ENCODE peak calls at places on chromosomes 4 and X, in six cellular contexts. I is upper lobe of left lung; Y is cardiac fibroblast; V is CD4-positive, alpha-beta T cell; P is sigmoid colon; L is fibroblast of villous mesenchyme. T is an unnamed sample.
A peak's percentile ranks its signal among the peaks of the same experiment; 100 is the strongest.

GRCh38 chr4:55347610-55348228 is 1.7 kb downstream of the SRD5A3 start:
- DNase-seq in V (no peak), Y (no peak), L (no peak), P (no peak), I (no peak), T (no peak)

GRCh38 chrX:153763298-153763932 is 634 bp upstream of the PLXNB3 start:
- DNase-seq in L (no peak), I (no peak), V (peak; percentile 6), Y (no peak), P (peak; percentile 61), T (no peak)

GRCh38 chr4:145815626-145816025 is 123.0 kb downstream of the ZNF827 start:
- DNase-seq in P (no peak), I (no peak), L (no peak), V (no peak), Y (no peak), T (no peak)

GRCh38 chr4:52069566-52069965 is 18.5 kb downstream of the SPATA18 start:
- DNase-seq in L (peak; percentile 10), P (no peak), Y (no peak), V (no peak), I (no peak), T (no peak)

GRCh38 chr4:153233761-153234371 is 29.6 kb downstream of the TRIM2 start:
- DNase-seq in Y (peak; percentile 89), P (peak; percentile 72), I (no peak), V (no peak), L (peak; percentile 94), T (no peak)

GRCh38 chrX:71515039-71515398 is 17.9 kb upstream of the OGT start:
- DNase-seq in V (no peak), L (peak; percentile 31), Y (peak; percentile 46), I (no peak), P (no peak), T (no peak)

GRCh38 chr4:102169345-102169744 is 175.9 kb downstream of the SLC39A8 start:
- DNase-seq in Y (peak; percentile 7), I (no peak), L (no peak), V (no peak), P (no peak), T (no peak)

GRCh38 chr4:102758241-102758871 is 2.4 kb downstream of the MANBA start:
- DNase-seq in V (no peak), Y (no peak), P (no peak), L (no peak), I (no peak), T (no peak)

GRCh38 chr4:26120098-26120795 is 200.6 kb upstream of the RBPJ start:
- DNase-seq in I (no peak), Y (peak; percentile 6), P (no peak), V (no peak), L (peak; percentile 56), T (no peak)

GRCh38 chrX:108072746-108073145 is 18.6 kb downstream of the PSMD10 start:
- DNase-seq in P (no peak), Y (no peak), I (no peak), L (no peak), V (no peak), T (no peak)

GRCh38 chrX:96770315-96770714 is 85.7 kb downstream of the DIAPH2 start:
- DNase-seq in V (no peak), L (peak; percentile 17), I (no peak), P (no peak), Y (peak; percentile 33), T (no peak)

GRCh38 chr4:17623451-17624001 is 9.1 kb downstream of the MED28 start:
- DNase-seq in Y (no peak), V (no peak), L (no peak), I (no peak), P (no peak), T (no peak)

GRCh38 chrX:102767287-102767686 is 46.7 kb downstream of the GPRASP3 start:
- DNase-seq in L (no peak), P (no peak), Y (no peak), V (no peak), I (no peak), T (no peak)

GRCh38 chr4:850323-850945 is 24.5 kb upstream of the CPLX1 start:
- DNase-seq in L (no peak), V (no peak), Y (no peak), P (no peak), I (no peak), T (no peak)

GRCh38 chr4:13427599-13428325 is 56.4 kb downstream of the RAB28 start:
- DNase-seq in V (no peak), Y (no peak), L (no peak), P (no peak), I (no peak), T (no peak)

GRCh38 chrX:42615161-42615563 is 162.8 kb downstream of the PPP1R2C start:
- DNase-seq in Y (no peak), P (no peak), L (no peak), I (no peak), V (no peak), T (no peak)

GRCh38 chr4:170697845-170698244 is 608.1 kb upstream of the AADAT start:
- DNase-seq in I (no peak), L (no peak), V (no peak), P (no peak), Y (no peak), T (no peak)

GRCh38 chr4:78645853-78646757 is 94.5 kb downstream of the ANXA3 start:
- DNase-seq in Y (peak; percentile 97), I (peak; percentile 82), V (no peak), P (peak; percentile 94), L (peak; percentile 95), T (no peak)

GRCh38 chr4:144645621-144646522 is at the start of gene HHIP:
- DNase-seq in P (peak; percentile 62), V (no peak), I (peak; percentile 53), Y (peak; percentile 83), L (peak; percentile 45), T (peak; percentile 77)

GRCh38 chr4:113407409-113407808 is 354.1 kb downstream of the CAMK2D start:
- DNase-seq in Y (no peak), I (no peak), V (no peak), L (no peak), P (no peak), T (no peak)

GRCh38 chr4:175651701-175652100 is 160.4 kb downstream of the GPM6A start:
- DNase-seq in P (no peak), V (no peak), I (no peak), L (no peak), Y (no peak), T (no peak)

GRCh38 chrX:56761167-56761566 is 32.1 kb downstream of the NBDY start:
- DNase-seq in P (peak; percentile 47), V (no peak), Y (no peak), I (no peak), L (no peak), T (peak; percentile 45)

GRCh38 chr4:126572264-126572663 is 1060.5 kb upstream of the INTU start:
- DNase-seq in P (no peak), Y (no peak), I (no peak), V (no peak), L (no peak), T (no peak)

GRCh38 chr4:84852081-84852480 is 114.4 kb downstream of the WDFY3 start:
- DNase-seq in I (no peak), V (no peak), Y (peak; percentile 25), P (no peak), L (peak; percentile 70), T (no peak)

GRCh38 chr4:84502955-84503373 is 3.9 kb upstream of the NKX6-1 start:
- DNase-seq in I (no peak), L (no peak), P (no peak), Y (no peak), V (no peak), T (no peak)

GRCh38 chrX:18173494-18174180 is 47.0 kb downstream of the BEND2 start:
- DNase-seq in V (no peak), Y (no peak), L (no peak), I (no peak), P (no peak), T (no peak)

GRCh38 chr4:62070291-62070852 is 870.2 kb downstream of the ADGRL3 start:
- DNase-seq in P (peak; percentile 37), Y (no peak), I (peak; percentile 21), L (no peak), V (peak; percentile 14), T (no peak)

GRCh38 chr4:33890841-33891240 is 2353.5 kb downstream of the ARAP2 start:
- DNase-seq in Y (peak; percentile 57), I (no peak), L (no peak), P (no peak), V (no peak), T (no peak)

GRCh38 chr4:182201871-182202270 is 41.3 kb upstream of the TENM3 start:
- DNase-seq in Y (no peak), V (no peak), P (no peak), I (no peak), L (no peak), T (no peak)

GRCh38 chrX:41085883-41086626 is 810 bp downstream of the USP9X start:
- DNase-seq in Y (peak; percentile 48), L (peak; percentile 52), V (peak; percentile 35), I (peak; percentile 57), P (peak; percentile 80), T (no peak)

GRCh38 chr4:184883024-184883423 is 57.3 kb upstream of the ACSL1 start:
- DNase-seq in Y (no peak), L (no peak), I (no peak), V (no peak), P (no peak), T (no peak)
- TF ChIP-seq CTCF in Y (no peak), L (no peak), I (no peak), V (no peak), P (no peak), T (no peak)

DNA sequence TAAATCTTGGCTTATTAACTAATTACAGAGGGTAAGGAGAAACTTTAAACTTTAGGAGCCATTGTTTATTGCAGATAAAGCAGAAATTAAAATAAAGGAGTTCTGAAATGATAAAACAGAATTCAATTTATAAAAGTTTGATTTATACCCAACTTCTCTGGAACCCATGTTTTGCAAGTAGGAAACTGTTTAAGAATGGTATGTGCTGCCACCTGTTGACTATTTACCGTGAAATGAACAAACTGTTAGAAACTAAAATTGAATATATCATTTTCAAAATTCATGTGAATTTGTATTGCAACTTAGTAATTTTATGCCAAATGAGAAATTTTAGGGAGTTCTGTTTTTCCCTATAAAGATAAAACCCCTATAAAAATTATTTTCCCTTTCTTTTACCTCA is 11.0 kb upstream of the TBC1D8B start:
- DNase-seq in V (no peak), P (no peak), Y (peak; percentile 34), I (no peak), L (peak; percentile 11), T (no peak)
- TF ChIP-seq CTCF in V (peak; percentile 32), P (no peak), Y (no peak), I (no peak), L (peak; percentile 19), T (peak; percentile 62)

GRCh38 chr4:23966720-23967119 is 76.9 kb upstream of the PPARGC1A start:
- DNase-seq in Y (peak; percentile 25), I (no peak), P (no peak), L (no peak), V (no peak), T (no peak)
- TF ChIP-seq CTCF in Y (peak; percentile 22), I (no peak), P (no peak), L (peak; percentile 42), V (no peak), T (peak; percentile 55)

GRCh38 chrX:34341814-34342213 is 209.7 kb upstream of the FAM47A start:
- DNase-seq in Y (no peak), I (no peak), L (no peak), V (no peak), P (no peak), T (no peak)

GRCh38 chrX:34338046-34338445 is 205.9 kb upstream of the FAM47A start:
- DNase-seq in L (no peak), I (no peak), P (no peak), Y (no peak), V (no peak), T (no peak)

GRCh38 chrX:34343001-34343400 is 210.9 kb upstream of the FAM47A start:
- DNase-seq in L (no peak), I (no peak), P (no peak), Y (no peak), V (no peak), T (no peak)

GRCh38 chrX:34341258-34341657 is 209.1 kb upstream of the FAM47A start:
- DNase-seq in V (no peak), L (no peak), P (no peak), Y (peak; percentile 1), I (no peak), T (no peak)
- TF ChIP-seq CTCF in V (no peak), L (no peak), P (no peak), Y (no peak), I (no peak), T (peak; percentile 31)

T was measured in type B pancreatic cell.